ENCODE peak calls at places on chromosomes 13 and 19, in six cellular contexts. X, S, B, E, T and R are unnamed samples. For H3K9me3, the result is how much of the 10 kb centered on the place peaks cover.

GRCh38 chr13:75790198-75790970 is 154.3 kb downstream of the LMO7 start:
- DNase-seq in X (no peak), S (no peak), B (no peak), E (no peak), T (no peak), R (no peak)

GRCh38 chr19:48351341-48351752 is 12.4 kb downstream of the TMEM143 start:
- DNase-seq in X (peak), S (peak), B (peak), E (peak), T (no peak), R (no peak)

GRCh38 chr13:50149932-50150331 is 134.7 kb downstream of the KCNRG start:
- DNase-seq in X (no peak), S (no peak), B (no peak), E (peak), T (no peak), R (no peak)

GRCh38 chr13:82758056-82758455 is 1124.2 kb downstream of the SLITRK1 start:
- DNase-seq in X (no peak), S (no peak), B (no peak), E (no peak), T (peak), R (no peak)

GRCh38 chr13:39874331-39875055 is 219.0 kb downstream of the COG6 start:
- DNase-seq in X (no peak), S (no peak), B (no peak), E (no peak), T (no peak), R (no peak)

GRCh38 chr13:99064624-99065249 is 86.9 kb upstream of the DOCK9 start:
- DNase-seq in X (no peak), S (no peak), B (no peak), E (no peak), T (no peak), R (no peak)

GRCh38 chr13:65768545-65768944 is 1461.6 kb downstream of the PCDH9 start:
- DNase-seq in X (no peak), S (no peak), B (no peak), E (no peak), T (no peak), R (no peak)

GRCh38 chr19:30795727-30796126 is 423.5 kb downstream of the ZNF536 start:
- DNase-seq in X (no peak), S (no peak), B (no peak), E (no peak), T (no peak), R (no peak)

GRCh38 chr13:75480691-75481175 is 1.2 kb downstream of the TBC1D4 start:
- DNase-seq in X (peak), S (no peak), B (peak), E (peak), T (peak), R (no peak)

GRCh38 chr19:907183-907853 is 5.7 kb downstream of the R3HDM4 start:
- DNase-seq in X (no peak), S (peak), B (no peak), E (no peak), T (no peak), R (no peak)

GRCh38 chr13:113943821-113944565 is 29.9 kb downstream of the C13orf46 start:
- DNase-seq in X (no peak), S (no peak), B (no peak), E (peak), T (no peak), R (no peak)

GRCh38 chr19:42120276-42121010 is 11.8 kb downstream of the POU2F2 start:
- DNase-seq in X (no peak), S (no peak), B (no peak), E (no peak), T (no peak), R (no peak)

GRCh38 chr19:42123765-42124164 is 8.5 kb downstream of the POU2F2 start:
- DNase-seq in X (no peak), S (no peak), B (no peak), E (no peak), T (no peak), R (no peak)

GRCh38 chr19:42122691-42123607 is 9.3 kb downstream of the POU2F2 start:
- DNase-seq in X (no peak), S (no peak), B (no peak), E (no peak), T (no peak), R (no peak)

GRCh38 chr19:42121666-42122069 is 10.6 kb downstream of the POU2F2 start:
- DNase-seq in X (no peak), S (peak), B (peak), E (peak), T (no peak), R (peak)

GRCh38 chr19:42121036-42121621 is 11.1 kb downstream of the POU2F2 start:
- DNase-seq in X (no peak), S (no peak), B (no peak), E (no peak), T (no peak), R (no peak)
- TF ChIP-seq CTCF in X (no peak), S (no peak), B (no peak), E (no peak), T (no peak), R (no peak)

GRCh38 chr13:19148561-19148960 is 33.1 kb downstream of the TUBA3C start:
- DNase-seq in X (no peak), S (no peak), B (no peak), E (no peak), T (no peak), R (no peak)

GRCh38 chr13:19150712-19151228 is 30.9 kb downstream of the TUBA3C start:
- DNase-seq in X (no peak), S (no peak), B (no peak), E (peak), T (no peak), R (no peak)

GRCh38 chr13:19152403-19152802 is 29.2 kb downstream of the TUBA3C start:
- DNase-seq in X (no peak), S (no peak), B (no peak), E (peak), T (no peak), R (no peak)

GRCh38 chr13:19151581-19152263 is 29.9 kb downstream of the TUBA3C start:
- DNase-seq in X (no peak), S (no peak), B (no peak), E (no peak), T (no peak), R (no peak)

DNA sequence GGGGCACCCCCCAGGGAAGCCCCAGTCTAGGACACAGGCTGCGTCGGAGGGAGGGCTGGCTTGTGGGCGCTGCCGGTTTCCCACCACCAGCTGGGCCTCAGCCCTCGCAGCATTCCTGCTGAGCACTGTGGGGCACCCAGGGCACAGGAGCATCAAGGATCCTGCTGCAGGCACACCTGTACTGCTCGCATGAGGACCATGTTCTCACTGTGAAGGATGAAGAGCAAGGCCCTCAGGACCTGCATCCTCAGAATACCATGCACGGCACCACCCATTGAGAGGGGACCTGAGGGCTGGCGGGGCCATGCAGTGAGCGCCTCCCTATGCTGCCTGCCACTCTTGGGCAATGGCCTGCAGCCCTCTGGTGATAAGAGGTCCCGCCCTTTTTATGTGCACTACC is 31.4 kb downstream of the TUBA3C start:
- DNase-seq in X (no peak), S (no peak), B (no peak), E (no peak), T (no peak), R (no peak)
- H3K9me3 ChIP-seq in X (under half), S (under half), B (under half), E (under half), T (under half), R (half or more)

GRCh38 chr19:45645631-45646344 is 6.6 kb upstream of the EML2 start:
- DNase-seq in X (no peak), S (peak), B (peak), E (peak), T (peak), R (peak)
- H3K27ac ChIP-seq in X (no peak), S (no peak), B (no peak), E (peak), T (peak), R (peak)

GRCh38 chr13:89113744-89114143 is 1442.6 kb downstream of the SLITRK5 start:
- DNase-seq in X (no peak), S (no peak), B (no peak), E (no peak), T (no peak), R (no peak)

DNA sequence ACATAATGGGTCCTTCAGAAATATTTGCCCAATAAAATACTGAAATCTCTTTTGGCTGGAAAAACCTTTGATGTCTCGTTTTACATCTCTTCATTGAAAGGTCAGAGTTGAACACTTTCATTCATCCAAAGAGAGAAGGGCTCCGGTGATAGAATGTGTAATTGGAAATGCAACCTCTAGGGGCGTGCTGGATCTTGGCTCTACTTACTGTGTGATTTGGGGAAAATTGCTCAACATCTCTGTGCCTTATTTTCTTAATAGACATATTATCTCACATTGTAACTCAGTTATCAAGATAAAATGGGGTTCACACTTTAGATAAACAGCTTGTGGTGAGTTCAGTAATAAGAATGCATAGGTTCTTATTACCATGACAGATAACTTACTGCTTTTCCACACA is 1444.1 kb downstream of the SLITRK5 start:
- DNase-seq in X (no peak), S (no peak), B (no peak), E (no peak), T (no peak), R (no peak)
- TF ChIP-seq CTCF in X (no peak), S (no peak), B (peak), E (no peak), T (no peak), R (no peak)

DNA sequence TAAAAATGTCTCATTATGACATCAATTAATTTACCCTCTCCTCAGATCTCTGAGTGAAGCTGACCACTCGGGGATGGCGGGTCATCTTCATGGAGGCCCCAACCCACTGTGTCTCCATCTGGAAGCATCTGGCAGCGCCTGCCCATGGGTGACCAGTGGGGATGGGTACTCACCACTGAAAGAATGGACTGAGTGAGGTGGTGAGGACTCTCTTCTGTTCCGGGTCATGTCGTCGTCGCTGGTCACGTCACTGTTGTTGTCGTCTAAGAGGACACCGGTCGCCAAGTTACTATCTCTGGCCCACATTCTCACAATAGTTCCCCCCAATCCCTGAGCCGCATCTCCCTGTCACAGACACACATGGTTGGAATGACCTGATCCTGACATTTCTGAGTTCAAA is 17.1 kb downstream of the PEG3 start:
- DNase-seq in X (no peak), S (no peak), B (no peak), E (no peak), T (no peak), R (no peak)
- H3K9me3 ChIP-seq in X (under half), S (under half), B (under half), E (under half), T (under half), R (half or more)

GRCh38 chr19:3049089-3049488 is 13.2 kb downstream of the TLE5 start:
- DNase-seq in X (no peak), S (no peak), B (no peak), E (no peak), T (no peak), R (no peak)
- H3K27ac ChIP-seq in X (no peak), S (no peak), B (no peak), E (no peak), T (no peak), R (no peak)

GRCh38 chr19:13058951-13059660 is 43.6 kb downstream of the LYL1 start:
- DNase-seq in X (no peak), S (no peak), B (no peak), E (no peak), T (no peak), R (no peak)
- TF ChIP-seq CTCF in X (no peak), S (no peak), B (no peak), E (peak), T (no peak), R (no peak)

GRCh38 chr19:43412441-43412840 is 2.2 kb upstream of the TEX101 start:
- DNase-seq in X (no peak), S (no peak), B (no peak), E (no peak), T (no peak), R (no peak)

GRCh38 chr19:43409415-43409814 is 5.3 kb upstream of the TEX101 start:
- DNase-seq in X (no peak), S (no peak), B (no peak), E (no peak), T (no peak), R (no peak)

GRCh38 chr19:43416951-43417623 is 2.4 kb downstream of the TEX101 start:
- DNase-seq in X (no peak), S (no peak), B (no peak), E (no peak), T (no peak), R (no peak)

GRCh38 chr19:43414554-43414953 is at the start of gene TEX101:
- DNase-seq in X (no peak), S (no peak), B (no peak), E (no peak), T (no peak), R (no peak)
- H3K9me3 ChIP-seq in X (under half), S (under half), B (under half), E (under half), T (under half), R (under half)

DNA sequence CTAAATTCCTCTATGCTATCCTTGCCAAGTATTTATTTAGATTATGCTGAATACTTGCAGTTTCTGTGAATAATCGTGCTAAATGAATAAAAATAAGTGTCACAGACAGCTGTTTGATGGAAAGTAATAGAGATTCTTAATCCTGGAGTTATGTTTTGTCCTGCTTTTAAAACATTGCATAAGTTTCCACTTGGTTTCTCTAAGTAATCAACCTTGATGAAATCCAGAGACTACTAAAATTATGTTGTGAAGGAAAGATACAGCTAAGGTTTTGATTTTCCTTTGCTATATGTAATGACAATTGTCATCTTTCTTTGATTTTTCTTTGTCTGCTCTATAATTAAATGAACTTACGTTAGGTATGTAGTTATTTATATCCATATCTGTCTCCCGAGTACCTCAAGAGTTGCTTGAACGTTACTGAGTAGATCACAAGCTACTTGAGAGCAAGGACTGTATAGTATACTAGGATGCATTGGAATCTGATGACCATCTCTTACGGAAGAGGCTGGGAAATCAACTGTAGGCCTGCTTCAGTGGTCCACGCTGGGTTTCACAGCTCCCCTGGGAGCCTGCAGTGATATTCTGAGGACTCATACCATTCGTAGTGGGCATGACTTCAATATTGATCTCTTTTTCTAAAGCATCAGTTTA is 5.8 kb downstream of the ABHD13 start:
- DNase-seq in X (no peak), S (no peak), B (no peak), E (no peak), T (no peak), R (no peak)
- H3K27ac ChIP-seq in X (no peak), S (no peak), B (no peak), E (no peak), T (no peak), R (no peak)

GRCh38 chr19:2736550-2737190 is 3.1 kb downstream of the SLC39A3 start:
- DNase-seq in X (no peak), S (no peak), B (no peak), E (no peak), T (no peak), R (no peak)
- TF ChIP-seq CTCF in X (no peak), S (no peak), B (no peak), E (no peak), T (no peak), R (no peak)